ENCODE peak calls at places on chromosomes 12 and 14, in nine cellular contexts. P is neural progenitor cell, Z is PC-3, D is MM.1S, B is OCI-LY7, M is SK-N-SH, O is GM23338, S is HCT116, A is hepatocyte. C is an unnamed sample. For H3K79me2, the result is how much of the 10 kb centered on the place peaks cover.

GRCh38 chr12:18969512-18969911 is 160.0 kb upstream of the PLEKHA5 start:
- DNase-seq in P (no peak), Z (no peak), D (no peak), B (no peak), M (no peak), O (no peak), S (no peak), A (no peak), C (no peak)

GRCh38 chr14:64990291-64990690 is 3.6 kb downstream of the FNTB start:
- DNase-seq in P (no peak), Z (no peak), D (no peak), B (no peak), M (no peak), O (no peak), S (no peak), A (no peak), C (no peak)

GRCh38 chr14:91246051-91246852 is 1.7 kb upstream of the GPR68 start:
- DNase-seq in P (no peak), Z (no peak), D (peak), B (no peak), M (no peak), O (no peak), S (no peak), A (no peak), C (no peak)

GRCh38 chr14:55240526-55241178 is 30.6 kb upstream of the FBXO34 start:
- DNase-seq in P (peak), Z (no peak), D (no peak), B (no peak), M (peak), O (peak), S (no peak), A (peak), C (peak)

GRCh38 chr14:63100597-63100996 is 55.3 kb upstream of the KCNH5 start:
- DNase-seq in P (no peak), Z (no peak), D (no peak), B (no peak), M (no peak), O (no peak), S (no peak), A (no peak), C (no peak)

GRCh38 chr12:25482637-25483036 is 70.4 kb downstream of the LMNTD1 start:
- DNase-seq in P (no peak), Z (no peak), D (no peak), B (no peak), M (peak), O (no peak), S (no peak), A (no peak), C (peak)

GRCh38 chr12:125549836-125550235 is 484.6 kb downstream of the AACS start:
- DNase-seq in P (no peak), Z (peak), D (no peak), B (peak), M (no peak), O (peak), S (no peak), A (no peak), C (no peak)

GRCh38 chr14:102749833-102750775 is 27.1 kb upstream of the TRAF3 start:
- DNase-seq in P (peak), Z (no peak), D (no peak), B (no peak), M (no peak), O (no peak), S (no peak), A (no peak), C (no peak)

GRCh38 chr12:94707892-94708291 is 57.5 kb upstream of the TMCC3 start:
- DNase-seq in P (no peak), Z (no peak), D (no peak), B (no peak), M (no peak), O (no peak), S (no peak), A (peak), C (peak)

GRCh38 chr12:63753743-63754142 is 26.0 kb upstream of the RXYLT1 start:
- DNase-seq in P (no peak), Z (peak), D (no peak), B (no peak), M (no peak), O (peak), S (no peak), A (no peak), C (peak)

GRCh38 chr14:22977684-22978486 is 4.5 kb downstream of the AJUBA start:
- DNase-seq in P (peak), Z (peak), D (no peak), B (no peak), M (peak), O (peak), S (no peak), A (peak), C (peak)

GRCh38 chr14:94170151-94170550 is 4.0 kb upstream of the PPP4R4 start:
- DNase-seq in P (no peak), Z (no peak), D (no peak), B (no peak), M (no peak), O (no peak), S (no peak), A (no peak), C (no peak)

GRCh38 chr12:5581616-5582367 is 149.9 kb downstream of the NTF3 start:
- DNase-seq in P (no peak), Z (no peak), D (no peak), B (no peak), M (no peak), O (no peak), S (no peak), A (no peak), C (no peak)

GRCh38 chr12:54419088-54419887 is at the start of gene ITGA5:
- DNase-seq in P (peak), Z (peak), D (no peak), B (no peak), M (peak), O (peak), S (peak), A (peak), C (peak)

GRCh38 chr14:42541535-42542001 is 934.9 kb downstream of the LRFN5 start:
- DNase-seq in P (no peak), Z (peak), D (no peak), B (no peak), M (no peak), O (no peak), S (no peak), A (no peak), C (peak)

GRCh38 chr14:101223561-101224162 is 320.1 kb upstream of the RTL1 start:
- DNase-seq in P (no peak), Z (no peak), D (no peak), B (no peak), M (no peak), O (no peak), S (no peak), A (no peak), C (no peak)

GRCh38 chr14:75049731-75050201 is 1.5 kb downstream of the MLH3 start:
- DNase-seq in P (no peak), Z (no peak), D (no peak), B (no peak), M (no peak), O (no peak), S (no peak), A (no peak), C (peak)

GRCh38 chr12:52045794-52046199 is 5.4 kb upstream of the NR4A1 start:
- DNase-seq in P (no peak), Z (no peak), D (no peak), B (no peak), M (no peak), O (no peak), S (no peak), A (no peak), C (no peak)

GRCh38 chr14:72847721-72848120 is 46.2 kb downstream of the DPF3 start:
- DNase-seq in P (no peak), Z (peak), D (no peak), B (no peak), M (no peak), O (peak), S (peak), A (no peak), C (no peak)

GRCh38 chr12:92573104-92573503 is 129.7 kb upstream of the PLEKHG7 start:
- DNase-seq in P (no peak), Z (peak), D (no peak), B (no peak), M (no peak), O (no peak), S (no peak), A (no peak), C (no peak)

GRCh38 chr12:124481257-124481750 is 86.1 kb downstream of the NCOR2 start:
- DNase-seq in P (no peak), Z (peak), D (no peak), B (no peak), M (no peak), O (no peak), S (no peak), A (no peak), C (no peak)
- H3K79me2 ChIP-seq in P (under half), Z (under half), D (under half), B (under half), M (under half), O (under half), S (under half), A (under half), C (under half)

DNA sequence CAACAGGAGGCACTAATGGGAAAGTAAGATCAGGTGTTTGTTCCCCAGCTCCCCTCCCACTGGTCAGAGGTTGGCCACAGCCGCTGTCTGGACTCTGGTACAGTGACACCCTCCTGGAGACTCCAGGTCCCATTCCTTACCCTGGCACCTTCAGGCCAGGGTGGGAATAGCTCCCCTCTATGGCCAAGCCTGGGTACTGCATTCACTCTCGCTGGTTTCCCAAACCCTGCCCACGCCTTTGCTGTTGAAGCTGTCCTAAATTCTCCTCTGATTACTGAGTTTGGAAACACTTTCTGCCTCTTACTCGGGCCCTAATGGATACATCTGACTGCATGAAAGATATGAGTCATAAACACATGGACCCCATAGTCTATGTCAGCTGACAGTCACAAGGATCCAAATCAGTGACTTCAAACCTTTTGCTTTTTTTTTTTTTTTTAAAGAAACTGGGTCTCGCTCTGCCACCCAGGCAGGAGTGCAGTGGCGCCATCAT is 17.9 kb downstream of the HRK start:
- DNase-seq in P (peak), Z (peak), D (no peak), B (peak), M (peak), O (peak), S (peak), A (peak), C (peak)
- TF ChIP-seq EZH2phosphoT487 in P (no peak), Z (no peak), D (no peak), B (no peak), M (no peak), O (no peak), S (no peak), A (no peak), C (no peak)

GRCh38 chr14:58285132-58285531 is 13.2 kb upstream of the ARID4A start:
- DNase-seq in P (no peak), Z (no peak), D (no peak), B (no peak), M (no peak), O (no peak), S (no peak), A (no peak), C (no peak)
- H3K79me2 ChIP-seq in P (half or more), Z (half or more), D (half or more), B (half or more), M (half or more), O (half or more), S (half or more), A (half or more), C (half or more)

GRCh38 chr12:20403230-20403629 is 34.9 kb downstream of the PDE3A start:
- DNase-seq in P (no peak), Z (no peak), D (no peak), B (no peak), M (no peak), O (peak), S (no peak), A (no peak), C (no peak)

GRCh38 chr12:20395791-20396550 is 27.6 kb downstream of the PDE3A start:
- DNase-seq in P (no peak), Z (no peak), D (no peak), B (no peak), M (no peak), O (no peak), S (no peak), A (no peak), C (no peak)

GRCh38 chr12:20400003-20400402 is 31.7 kb downstream of the PDE3A start:
- DNase-seq in P (no peak), Z (no peak), D (no peak), B (no peak), M (no peak), O (no peak), S (no peak), A (no peak), C (no peak)

GRCh38 chr12:20398720-20399119 is 30.4 kb downstream of the PDE3A start:
- DNase-seq in P (no peak), Z (no peak), D (no peak), B (no peak), M (no peak), O (no peak), S (no peak), A (no peak), C (no peak)
- TF ChIP-seq EZH2phosphoT487 in P (no peak), Z (no peak), D (no peak), B (no peak), M (no peak), O (no peak), S (no peak), A (no peak), C (no peak)

DNA sequence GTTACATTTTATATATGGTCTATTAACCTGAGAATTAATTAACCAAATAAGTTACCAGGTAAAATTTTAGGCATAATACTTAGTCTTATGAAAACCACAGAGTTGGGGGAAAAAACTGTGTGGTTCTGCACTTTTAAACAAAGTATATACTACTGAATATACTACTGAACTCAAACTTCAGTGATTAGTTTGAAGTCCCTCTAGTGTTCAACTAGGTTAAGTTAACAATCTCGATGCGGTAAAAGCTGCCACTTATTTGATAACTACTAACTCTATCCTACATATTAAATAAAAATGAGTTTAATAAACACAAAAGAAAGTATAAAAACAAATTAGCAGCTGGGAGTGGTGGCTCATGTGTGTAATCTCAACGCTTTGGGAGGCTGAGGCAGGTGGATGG is 56.7 kb downstream of the MED13L start:
- DNase-seq in P (no peak), Z (peak), D (no peak), B (no peak), M (no peak), O (no peak), S (no peak), A (no peak), C (no peak)
- H3K79me2 ChIP-seq in P (half or more), Z (half or more), D (half or more), B (under half), M (half or more), O (half or more), S (half or more), A (half or more), C (half or more)

GRCh38 chr14:86570371-86570770 is 1040.4 kb downstream of the FLRT2 start:
- DNase-seq in P (no peak), Z (no peak), D (no peak), B (no peak), M (no peak), O (no peak), S (no peak), A (no peak), C (no peak)

GRCh38 chr14:86574778-86575129 is 1044.8 kb downstream of the FLRT2 start:
- DNase-seq in P (no peak), Z (no peak), D (no peak), B (no peak), M (no peak), O (no peak), S (no peak), A (no peak), C (no peak)

GRCh38 chr14:86574026-86574777 is 1044.3 kb downstream of the FLRT2 start:
- DNase-seq in P (no peak), Z (peak), D (no peak), B (no peak), M (no peak), O (no peak), S (no peak), A (no peak), C (no peak)

GRCh38 chr14:86575141-86575540 is 1045.2 kb downstream of the FLRT2 start:
- DNase-seq in P (no peak), Z (no peak), D (no peak), B (no peak), M (peak), O (no peak), S (no peak), A (no peak), C (no peak)
- TF ChIP-seq EZH2phosphoT487 in P (no peak), Z (no peak), D (no peak), B (no peak), M (no peak), O (no peak), S (no peak), A (no peak), C (no peak)

GRCh38 chr12:123351349-123351748 is 13.3 kb downstream of the SBNO1 start:
- DNase-seq in P (no peak), Z (no peak), D (no peak), B (no peak), M (no peak), O (no peak), S (no peak), A (no peak), C (no peak)
- H3K79me2 ChIP-seq in P (half or more), Z (half or more), D (half or more), B (half or more), M (half or more), O (half or more), S (half or more), A (half or more), C (half or more)

GRCh38 chr14:27026097-27026496 is 428.3 kb upstream of the NOVA1 start:
- DNase-seq in P (no peak), Z (no peak), D (peak), B (no peak), M (no peak), O (no peak), S (no peak), A (no peak), C (no peak)
- TF ChIP-seq EZH2phosphoT487 in P (no peak), Z (no peak), D (no peak), B (no peak), M (no peak), O (no peak), S (no peak), A (no peak), C (no peak)

DNA sequence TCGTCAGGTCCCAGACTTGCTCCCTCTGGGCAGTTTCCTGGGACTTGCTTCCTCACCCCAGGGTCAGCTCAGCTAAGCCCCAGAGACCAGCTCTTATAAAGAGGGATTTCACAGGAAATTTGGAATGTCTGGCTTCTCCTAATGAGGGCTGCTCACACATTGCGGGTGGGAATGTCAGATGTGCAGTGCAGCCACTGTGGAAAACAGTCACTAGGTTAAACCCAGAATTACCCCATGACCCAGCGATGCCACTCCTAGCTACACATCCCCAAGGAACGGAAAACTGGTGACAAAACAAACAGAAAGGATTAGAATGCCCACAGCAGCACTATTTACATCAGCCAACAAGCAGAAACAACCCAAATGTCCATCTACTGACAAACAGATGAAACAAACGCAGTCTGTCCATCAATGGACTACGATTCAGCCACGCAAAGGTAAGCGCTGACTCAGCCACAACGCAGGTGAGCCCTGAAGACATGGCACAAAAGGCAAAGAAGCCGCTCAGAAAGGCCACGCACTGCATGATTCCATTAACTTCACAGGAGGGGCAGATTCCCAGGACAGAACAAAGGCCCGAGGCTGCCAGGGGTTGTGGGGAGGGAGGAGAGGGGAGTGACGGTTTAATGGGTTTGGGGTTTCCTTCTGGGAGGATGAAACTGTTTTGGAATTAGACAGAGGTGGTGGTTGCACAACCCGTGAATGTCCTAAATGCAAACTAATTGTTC is 63.0 kb downstream of the NCOR2 start:
- DNase-seq in P (peak), Z (no peak), D (no peak), B (no peak), M (no peak), O (peak), S (no peak), A (no peak), C (no peak)
- H3K79me2 ChIP-seq in P (half or more), Z (under half), D (half or more), B (under half), M (half or more), O (half or more), S (half or more), A (half or more), C (half or more)

C was measured in GM23248.